ENCODE peak calls at places on chromosome 17, in four cellular contexts. D, G, T and P are unnamed samples.

GRCh38 chr17:7281953-7282751 is 634 bp downstream of the SLC2A4 start:
- DNase-seq in D (peak; percentile 72), G (no peak), T (no peak), P (no peak)

GRCh38 chr17:76371656-76372628 is 12.5 kb upstream of the SPHK1 start:
- DNase-seq in D (no peak), G (no peak), T (no peak), P (no peak)

GRCh38 chr17:21039839-21040575 is 2.8 kb downstream of the USP22 start:
- DNase-seq in D (no peak), G (peak; percentile 70), T (no peak), P (no peak)

GRCh38 chr17:75086496-75087181 is 1.1 kb upstream of the SLC16A5 start:
- DNase-seq in D (no peak), G (peak; percentile 87), T (no peak), P (no peak)

GRCh38 chr17:72158895-72159885 is 38.4 kb downstream of the SOX9 start:
- DNase-seq in D (no peak), G (peak; percentile 23), T (no peak), P (no peak)

GRCh38 chr17:40541873-40542561 is 23.3 kb downstream of the CCR7 start:
- DNase-seq in D (no peak), G (no peak), T (no peak), P (no peak)

GRCh38 chr17:6427284-6427781 is 7.6 kb downstream of the AIPL1 start:
- DNase-seq in D (no peak), G (no peak), T (peak; percentile 58), P (peak; percentile 44)

GRCh38 chr17:71441098-71441497 is 679.7 kb upstream of the SOX9 start:
- DNase-seq in D (no peak), G (no peak), T (no peak), P (no peak)

GRCh38 chr17:79812969-79813825 is 16.3 kb upstream of the CBX8 start:
- DNase-seq in D (peak; percentile 63), G (no peak), T (no peak), P (no peak)

GRCh38 chr17:51322390-51323029 is 62.2 kb downstream of the UTP18 start:
- DNase-seq in D (no peak), G (peak; percentile 66), T (no peak), P (no peak)

GRCh38 chr17:58144801-58145200 is 3.4 kb upstream of the OR4D1 start:
- DNase-seq in D (no peak), G (no peak), T (no peak), P (no peak)

GRCh38 chr17:43907425-43907981 is at the start of gene MPP2:
- DNase-seq in D (peak; percentile 91), G (peak; percentile 20), T (peak; percentile 61), P (peak; percentile 46)

GRCh38 chr17:48175692-48176450 is 68.3 kb downstream of the SNX11 start:
- DNase-seq in D (no peak), G (no peak), T (no peak), P (no peak)

GRCh38 chr17:37494971-37495370 is 5.3 kb downstream of the DUSP14 start:
- DNase-seq in D (no peak), G (peak; percentile 10), T (no peak), P (no peak)

GRCh38 chr17:35315283-35315682 is 58.1 kb downstream of the SLFN11 start:
- DNase-seq in D (peak; percentile 41), G (no peak), T (no peak), P (no peak)

GRCh38 chr17:48641541-48642058 is 15.4 kb upstream of the HOXB9 start:
- DNase-seq in D (peak; percentile 62), G (no peak), T (no peak), P (no peak)

GRCh38 chr17:65278050-65278819 is 141.1 kb downstream of the RGS9 start:
- DNase-seq in D (peak; percentile 78), G (peak; percentile 70), T (peak; percentile 33), P (peak; percentile 38)

GRCh38 chr17:66493283-66494019 is 191.0 kb downstream of the PRKCA start:
- DNase-seq in D (no peak), G (no peak), T (no peak), P (no peak)

GRCh38 chr17:32350662-32351418 is 883 bp downstream of the ZNF207 start:
- DNase-seq in D (no peak), G (peak; percentile 54), T (no peak), P (peak; percentile 23)

GRCh38 chr17:75813081-75814020 is 28.7 kb downstream of the UNK start:
- DNase-seq in D (no peak), G (no peak), T (no peak), P (no peak)

DNA sequence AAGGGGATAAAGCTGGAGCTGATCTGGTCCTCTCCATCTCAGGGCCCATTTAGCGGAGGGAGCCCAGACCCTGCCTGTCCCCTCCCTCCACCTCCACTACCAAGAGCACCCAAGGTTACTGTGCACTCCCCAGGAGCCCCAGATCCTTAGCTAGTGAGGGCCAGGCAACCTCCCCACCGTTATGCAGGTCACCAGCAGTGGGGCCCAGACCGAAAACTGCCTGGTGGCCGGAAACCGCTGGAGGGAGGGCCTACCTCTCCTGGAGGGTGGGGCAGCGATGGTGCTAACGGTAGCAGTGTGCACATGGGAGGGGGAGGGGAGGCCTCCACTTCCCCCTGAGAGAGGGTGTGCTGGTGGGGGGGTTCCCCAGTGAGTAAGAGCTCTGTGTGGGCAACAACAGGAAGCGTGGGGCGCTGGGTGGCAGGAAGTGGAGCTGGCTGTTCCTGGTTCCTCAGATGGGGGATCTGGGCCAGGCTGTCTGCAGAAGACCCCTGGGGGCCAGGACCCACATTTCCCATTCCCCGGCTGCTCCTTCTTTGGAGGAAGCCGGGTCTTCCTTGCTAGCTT is 4.4 kb downstream of the FMNL1 start:
- DNase-seq in D (no peak), G (no peak), T (peak; percentile 78), P (peak; percentile 81)
- TF ChIP-seq POLR2A in D (no peak), G (no peak), T (peak; percentile 94), P (peak; percentile 96)

GRCh38 chr17:82104797-82105416 is 6.9 kb upstream of the FASN start:
- DNase-seq in D (no peak), G (no peak), T (no peak), P (no peak)

GRCh38 chr17:82105417-82105881 is 7.4 kb upstream of the FASN start:
- DNase-seq in D (peak; percentile 47), G (no peak), T (no peak), P (no peak)

GRCh38 chr17:82106697-82107305 is 8.8 kb upstream of the FASN start:
- DNase-seq in D (no peak), G (no peak), T (no peak), P (no peak)

GRCh38 chr17:82107341-82107860 is 9.4 kb upstream of the FASN start:
- DNase-seq in D (peak; percentile 48), G (peak; percentile 43), T (no peak), P (no peak)

DNA sequence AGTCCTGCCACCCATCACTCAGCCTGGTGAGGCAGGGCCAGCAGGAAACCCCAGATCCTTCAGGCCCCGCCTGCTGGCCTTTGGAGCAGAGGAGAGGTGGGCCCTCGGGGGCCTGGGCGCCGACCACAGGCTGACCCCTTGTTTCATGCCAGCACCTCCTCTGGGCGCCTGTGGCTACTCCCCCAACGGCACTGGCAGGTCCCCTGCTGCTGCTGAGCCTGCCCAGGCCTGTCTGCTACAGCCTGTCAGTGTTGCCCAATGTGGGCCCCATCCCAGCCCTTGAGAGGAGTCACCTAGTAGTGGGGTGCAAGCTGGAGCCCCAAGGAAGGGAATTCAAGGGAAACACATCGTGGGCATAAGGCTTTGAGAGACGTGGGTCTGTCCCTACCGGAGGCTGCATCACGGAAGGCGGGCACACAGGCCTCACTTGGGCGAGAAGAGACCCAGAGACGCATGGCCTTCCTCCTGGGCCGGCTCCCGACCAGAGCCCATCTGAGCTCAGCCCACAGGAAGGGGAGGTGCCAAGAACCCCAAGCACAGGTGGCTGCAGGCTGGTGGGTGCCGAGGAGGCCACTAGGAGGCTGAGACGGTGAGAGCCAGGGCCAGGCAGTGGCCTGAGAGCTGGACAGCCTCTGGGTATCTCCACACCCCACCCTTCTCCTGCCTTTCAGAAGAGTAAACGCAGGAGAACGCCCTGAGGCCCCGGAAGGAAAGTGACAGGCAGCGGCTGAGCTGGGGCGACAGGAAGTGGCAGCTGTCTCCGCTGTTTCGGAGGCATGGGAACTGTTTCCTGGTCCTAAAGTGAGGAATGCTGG is 8.1 kb upstream of the FASN start:
- DNase-seq in D (peak; percentile 79), G (peak; percentile 94), T (peak; percentile 94), P (peak; percentile 96)
- TF ChIP-seq POLR2AphosphoS5 in D (no peak), G (peak; percentile 94), T (peak; percentile 88), P (peak; percentile 81)

GRCh38 chr17:14336418-14336817 is 35.5 kb downstream of the HS3ST3B1 start:
- DNase-seq in D (no peak), G (no peak), T (no peak), P (no peak)
- TF ChIP-seq TAF1 in D (no peak), G (no peak), T (no peak), P (no peak)

DNA sequence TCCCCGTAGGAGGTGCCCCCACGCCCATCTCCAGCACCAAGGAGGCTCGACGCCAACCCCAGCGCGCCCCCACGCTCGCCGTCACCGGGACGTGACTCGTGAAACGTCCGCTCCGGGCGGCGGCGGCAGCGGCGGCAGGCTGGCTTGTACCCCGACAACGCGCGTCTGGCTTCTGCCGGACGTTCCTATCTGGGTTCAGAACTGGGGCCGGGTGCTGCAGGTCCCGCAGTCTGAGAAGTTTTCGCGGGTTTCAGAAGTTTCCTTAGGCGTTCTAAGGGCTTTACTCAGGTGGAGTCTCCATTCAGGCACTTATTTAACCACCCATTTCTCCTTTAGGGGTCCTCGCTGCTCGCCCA is 672 bp upstream of the ALKBH5 start:
- DNase-seq in D (peak; percentile 81), G (no peak), T (peak; percentile 77), P (peak; percentile 80)
- TF ChIP-seq POLR2A in D (peak; percentile 71), G (peak; percentile 70), T (peak; percentile 74), P (peak; percentile 54)

DNA sequence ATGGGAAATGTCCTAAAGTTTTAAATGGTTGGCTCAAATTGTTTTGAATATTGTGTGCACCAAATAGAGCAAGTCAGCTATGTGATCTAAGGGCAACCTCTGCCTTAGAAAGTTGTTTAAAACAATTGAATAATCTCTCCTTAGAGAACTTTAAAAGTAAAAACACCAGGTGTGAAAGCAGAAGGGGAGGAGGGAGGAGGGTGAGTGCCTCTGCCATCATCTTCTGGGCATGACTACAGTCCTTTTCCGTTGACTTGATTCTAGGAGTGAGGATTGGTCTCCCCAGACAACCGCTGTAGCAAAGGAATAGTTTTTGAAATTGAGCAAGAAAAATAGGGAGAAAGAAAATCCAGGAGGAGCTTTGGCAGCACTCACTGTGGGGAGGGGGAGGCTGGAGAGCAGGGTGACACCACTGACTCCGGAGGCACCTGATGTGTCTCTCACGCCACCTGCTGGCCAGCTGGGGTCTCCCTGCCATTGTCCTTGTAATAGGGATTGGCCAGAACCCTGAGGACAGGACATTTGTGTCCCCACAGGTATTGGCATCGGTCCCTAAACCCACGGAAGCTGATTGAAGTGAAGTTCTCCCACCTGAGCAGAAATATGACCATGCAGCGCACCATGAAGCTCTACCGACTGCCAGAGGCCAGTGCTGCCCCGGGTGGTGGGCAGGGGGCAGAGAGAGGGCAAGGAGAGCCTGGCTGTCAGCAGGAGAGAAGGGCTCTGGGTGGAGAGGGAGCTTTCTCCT is 33.3 kb downstream of the PLCD3 start:
- DNase-seq in D (peak; percentile 95), G (peak; percentile 85), T (peak; percentile 87), P (peak; percentile 87)
- TF ChIP-seq POLR2AphosphoS5 in D (peak; percentile 20), G (no peak), T (no peak), P (no peak)

GRCh38 chr17:42122371-42123303 is at the start of gene HSPB9:
- DNase-seq in D (peak; percentile 86), G (no peak), T (no peak), P (no peak)
- TF ChIP-seq TAF1 in D (peak; percentile 27), G (no peak), T (no peak), P (no peak)

DNA sequence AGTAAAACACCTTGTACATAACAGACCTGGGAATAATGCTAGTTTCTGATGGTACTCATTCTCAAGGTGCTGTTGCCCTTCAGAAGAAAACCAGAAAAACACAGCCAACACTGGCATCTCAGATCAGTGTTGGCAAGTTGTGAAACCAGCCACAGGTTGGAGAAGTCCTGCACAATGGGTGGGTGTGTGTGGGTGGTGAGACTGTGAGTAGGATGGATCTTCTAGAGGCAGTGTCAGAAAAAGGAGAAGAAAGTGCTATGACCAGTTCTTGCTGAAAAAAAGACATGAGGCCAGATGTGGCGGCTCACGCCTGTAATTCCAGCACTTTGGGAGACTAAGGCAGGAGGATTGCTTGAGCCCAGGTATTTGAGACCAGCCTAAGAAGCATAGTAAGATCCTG is 35.2 kb upstream of the SMIM36 start:
- DNase-seq in D (no peak), G (no peak), T (no peak), P (no peak)
- TF ChIP-seq POLR2A in D (no peak), G (no peak), T (no peak), P (no peak)